ENCODE peak calls at places on chromosomes 16 and 17, in four cellular contexts. L, H, S and N are unnamed samples. For H3K27me3, the result is how much of the 10 kb centered on the place peaks cover.

GRCh38 chr17:81821603-81822311 is 11.3 kb downstream of the MCRIP1 start:
- DNase-seq in L (peak), H (peak), S (no peak), N (peak)

GRCh38 chr16:73572135-73572534 is 524.2 kb upstream of the ZFHX3 start:
- DNase-seq in L (no peak), S (no peak), H (no peak), N (peak)

GRCh38 chr17:6269474-6269873 is 165.4 kb downstream of the AIPL1 start:
- DNase-seq in L (peak), H (peak), S (no peak), N (peak)

GRCh38 chr17:32693135-32693897 is 183.6 kb downstream of the MYO1D start:
- DNase-seq in H (no peak), L (no peak), S (no peak), N (no peak)

GRCh38 chr17:28509784-28510183 is 3.6 kb downstream of the FOXN1 start:
- DNase-seq in S (no peak), L (no peak), H (no peak), N (no peak)

GRCh38 chr16:67805718-67806427 is 487 bp downstream of the RANBP10 start:
- DNase-seq in L (no peak), H (no peak), S (no peak), N (no peak)

GRCh38 chr17:77465358-77466041 is 324.7 kb downstream of the SEC14L1 start:
- DNase-seq in L (peak), S (no peak), H (peak), N (peak)

GRCh38 chr17:78735832-78736525 is 46.1 kb downstream of the CYTH1 start:
- DNase-seq in L (no peak), H (no peak), S (no peak), N (peak)

GRCh38 chr16:57379579-57379978 is 7.3 kb downstream of the CX3CL1 start:
- DNase-seq in H (no peak), L (no peak), S (no peak), N (no peak)

GRCh38 chr16:72099377-72099818 is 5.8 kb downstream of the DHX38 start:
- DNase-seq in L (peak), H (peak), S (peak), N (peak)

GRCh38 chr17:35094902-35095301 is 24.8 kb downstream of the RAD51D start:
- DNase-seq in L (peak), S (no peak), H (no peak), N (peak)

GRCh38 chr16:85554114-85554790 is 58.9 kb upstream of the GSE1 start:
- DNase-seq in L (peak), S (no peak), H (no peak), N (peak)

GRCh38 chr16:75113046-75113491 is 3.5 kb downstream of the LDHD start:
- DNase-seq in L (no peak), H (peak), S (no peak), N (no peak)

GRCh38 chr16:57000271-57001025 is 11.1 kb downstream of the NLRC5 start:
- DNase-seq in S (no peak), L (peak), H (no peak), N (no peak)

GRCh38 chr17:75664099-75664549 is 2.8 kb downstream of the RECQL5 start:
- DNase-seq in H (no peak), L (no peak), S (no peak), N (no peak)

GRCh38 chr16:10541396-10541795 is 39.0 kb downstream of the EMP2 start:
- DNase-seq in H (no peak), S (no peak), L (no peak), N (no peak)

GRCh38 chr16:85312642-85313540 is 200.6 kb upstream of the CIBAR2 start:
- DNase-seq in L (no peak), S (no peak), H (no peak), N (peak)

GRCh38 chr17:4858880-4859260 is 25.7 kb downstream of the MINK1 start:
- DNase-seq in H (peak), L (peak), S (no peak), N (peak)

DNA sequence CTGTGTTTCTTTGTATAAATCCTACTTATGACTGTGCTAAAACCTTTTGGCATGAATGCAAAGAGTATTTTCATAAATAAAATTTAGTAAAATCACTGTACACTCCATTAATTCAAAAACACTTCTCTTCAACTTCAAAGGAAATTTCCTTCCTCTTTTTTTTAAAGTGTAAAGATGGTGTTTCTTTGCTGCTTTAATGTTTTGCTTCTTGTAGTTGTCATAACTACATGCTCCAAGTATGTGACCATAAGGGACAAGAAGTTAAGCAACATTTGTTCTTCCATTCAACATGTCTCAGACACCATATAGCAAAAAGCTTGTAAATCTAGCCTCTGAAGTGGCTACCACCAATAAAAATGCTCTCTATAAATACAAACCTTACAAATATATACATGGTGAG is 71.8 kb downstream of the SKAP1 start:
- DNase-seq in L (no peak), S (no peak), H (no peak), N (no peak)
- H3K27me3 ChIP-seq in L (under half), S (under half), H (under half), N (under half)

DNA sequence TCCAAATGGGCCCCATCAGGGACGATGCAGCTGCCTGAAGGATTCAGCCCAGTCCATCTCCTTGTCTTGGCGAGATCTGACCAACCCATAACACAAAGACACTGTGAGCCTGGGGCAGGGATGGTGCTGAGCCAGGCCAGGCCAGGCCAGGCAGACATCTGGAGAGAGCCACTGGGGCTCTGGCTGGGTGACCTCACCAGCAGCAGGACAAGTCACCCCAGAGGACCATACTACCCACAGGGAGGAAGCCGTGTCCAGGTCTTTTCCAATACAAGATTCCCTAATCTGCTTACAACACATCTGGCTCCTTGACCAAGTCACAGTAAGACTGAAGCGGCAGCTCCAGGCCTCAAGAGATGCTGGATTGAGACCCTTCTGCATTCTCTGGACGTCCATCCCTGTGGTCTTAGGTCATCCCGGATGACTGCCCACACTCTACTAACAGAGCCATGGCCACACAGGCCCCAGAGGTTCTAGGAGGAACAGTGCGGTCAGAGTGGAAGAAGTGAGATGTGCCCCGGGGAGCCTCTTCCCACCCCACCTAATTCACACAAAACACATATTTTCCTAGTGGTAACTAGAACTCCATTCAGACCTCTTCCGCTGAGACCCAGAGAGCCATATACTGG is 81.8 kb upstream of the RCVRN start:
- DNase-seq in L (no peak), S (no peak), H (no peak), N (no peak)
- H3K27ac ChIP-seq in L (no peak), S (no peak), H (no peak), N (no peak)

DNA sequence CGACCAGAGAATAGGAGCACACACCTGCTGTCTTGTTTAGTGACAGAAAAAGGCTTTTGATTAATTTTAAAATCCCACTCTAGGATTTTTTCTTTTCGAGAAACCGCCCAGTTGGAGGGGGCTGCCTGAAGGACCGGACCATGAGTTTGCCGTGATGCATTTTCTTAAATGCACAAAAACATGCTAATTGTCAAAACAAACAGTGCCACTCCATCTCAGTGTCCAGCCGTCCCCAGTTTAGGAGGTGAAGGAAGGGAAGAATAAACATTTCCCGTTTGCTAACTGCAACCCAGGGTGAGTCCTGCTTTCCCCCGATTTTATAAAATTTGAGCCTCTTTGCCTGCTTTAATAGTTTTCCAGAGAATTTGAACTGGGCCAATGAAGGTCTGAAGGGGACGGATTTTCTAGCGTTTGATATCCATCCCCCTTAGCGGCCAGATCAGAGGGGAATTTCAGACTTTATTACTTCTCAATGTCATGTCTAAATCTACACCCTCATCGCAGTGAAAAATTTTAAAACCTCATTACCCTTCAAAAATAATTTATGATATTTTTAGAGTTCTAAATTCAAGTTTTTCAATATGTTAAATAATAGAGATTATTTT is 3.3 kb downstream of the FOXC2 start:
- DNase-seq in S (no peak), H (no peak), L (no peak), N (no peak)
- H3K56ac ChIP-seq in S (no peak), H (no peak), L (no peak), N (no peak)

GRCh38 chr17:15048381-15048780 is 216.7 kb downstream of the PMP22 start:
- DNase-seq in S (no peak), H (no peak), L (no peak), N (peak)

GRCh38 chr17:15051913-15052312 is 213.2 kb downstream of the PMP22 start:
- DNase-seq in S (no peak), L (no peak), H (no peak), N (no peak)

DNA sequence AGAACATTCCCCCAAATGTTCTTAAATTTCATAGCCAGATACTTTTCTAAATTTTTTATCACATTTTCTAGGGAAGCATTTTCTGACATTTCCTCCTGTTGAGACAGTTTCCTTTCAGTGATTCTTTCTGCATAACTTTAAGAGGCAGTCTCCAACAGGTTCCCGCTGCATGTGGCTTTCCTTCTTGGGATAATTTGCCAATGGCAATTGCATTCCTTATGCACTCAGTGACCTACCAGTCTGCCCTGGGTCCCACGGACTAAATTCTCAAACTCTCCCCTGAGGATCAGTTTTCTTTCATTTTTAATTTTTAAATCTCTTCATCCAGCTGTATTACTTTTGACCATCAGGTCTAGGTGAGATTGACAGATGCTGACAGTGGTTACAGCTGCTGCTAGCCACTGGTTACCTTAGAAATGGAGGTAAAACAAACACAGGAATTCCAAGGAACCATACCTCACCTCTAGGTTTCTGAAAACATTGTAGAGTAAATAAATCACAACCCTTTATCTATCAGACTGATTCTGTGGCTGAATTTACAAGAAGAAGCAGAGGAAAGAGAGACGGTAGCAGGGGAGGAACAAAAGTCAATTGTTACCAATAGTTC is 216.1 kb downstream of the PMP22 start:
- DNase-seq in H (peak), S (no peak), L (no peak), N (peak)
- H3K27me3 ChIP-seq in H (under half), S (under half), L (under half), N (under half)

GRCh38 chr17:7613769-7614421 is 802 bp downstream of the FXR2 start:
- DNase-seq in L (peak), H (no peak), S (no peak), N (peak)
- H3K27ac ChIP-seq in L (peak), H (no peak), S (peak), N (peak)

GRCh38 chr17:68035523-68036303 is at the start of gene KPNA2:
- DNase-seq in S (peak), H (peak), L (peak), N (peak)
- H3K56ac ChIP-seq in S (peak), H (no peak), L (peak), N (peak)

GRCh38 chr17:65446043-65446442 is 115.4 kb downstream of the AXIN2 start:
- DNase-seq in L (no peak), H (no peak), S (no peak), N (no peak)

GRCh38 chr17:65449495-65449894 is 112.0 kb downstream of the AXIN2 start:
- DNase-seq in H (no peak), S (no peak), L (no peak), N (no peak)

GRCh38 chr17:65444049-65444448 is 117.4 kb downstream of the AXIN2 start:
- DNase-seq in S (no peak), H (no peak), L (no peak), N (no peak)

GRCh38 chr17:65446838-65447526 is 114.5 kb downstream of the AXIN2 start:
- DNase-seq in L (no peak), S (no peak), H (no peak), N (no peak)

DNA sequence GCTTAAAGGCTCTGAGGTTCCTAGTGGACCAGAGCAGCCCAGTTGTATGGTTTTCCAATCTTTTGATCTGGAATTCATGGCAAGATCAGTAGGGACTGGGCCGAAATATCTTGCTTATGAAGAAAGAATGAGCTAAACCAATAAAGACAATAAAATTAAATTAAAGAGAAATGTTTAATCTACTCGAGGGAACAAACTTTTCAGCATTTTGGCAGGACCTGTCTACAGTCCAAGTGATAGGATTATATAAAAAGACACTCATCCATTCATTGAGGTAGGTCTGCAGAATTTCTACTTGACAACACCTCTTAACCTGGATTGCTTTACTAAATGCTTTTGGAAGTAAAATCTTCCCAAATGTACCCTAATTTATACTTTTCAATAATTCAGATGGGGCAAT is 113.6 kb downstream of the AXIN2 start:
- DNase-seq in H (no peak), S (no peak), L (no peak), N (no peak)
- H3K27me3 ChIP-seq in H (under half), S (under half), L (under half), N (under half)